ENCODE peak calls at places on chromosomes 6 and 20, in ten cellular contexts. V is GM12878; Y is Panc1; H is aorta; P is heart right ventricle; T is A673; R is small intestine; K is kidney; E is WERI-Rb-1; U is effector memory CD4-positive, alpha-beta T cell. I is an unnamed sample. For H3K9me3, the result is how much of the 10 kb centered on the place peaks cover.

GRCh38 chr20:13139459-13140150 is 81.5 kb upstream of the ISM1 start:
- DNase-seq in V (no peak), Y (no peak), H (no peak), P (no peak), T (peak), R (no peak), K (no peak), E (no peak), U (no peak), I (no peak)

GRCh38 chr20:31901615-31902014 is 31.2 kb downstream of the TTLL9 start:
- DNase-seq in V (no peak), Y (no peak), H (no peak), P (no peak), T (no peak), R (peak), K (no peak), E (no peak), U (no peak), I (no peak)

GRCh38 chr6:71403422-71404134 is 115.0 kb downstream of the OGFRL1 start:
- DNase-seq in V (no peak), Y (no peak), H (no peak), P (no peak), T (no peak), R (no peak), K (no peak), E (no peak), U (no peak), I (no peak)

GRCh38 chr6:2850480-2851150 is 9.0 kb upstream of the SERPINB1 start:
- DNase-seq in V (no peak), Y (no peak), H (no peak), P (no peak), T (peak), R (no peak), K (no peak), E (no peak), U (no peak), I (no peak)

GRCh38 chr20:19440660-19441527 is 228.5 kb downstream of the SLC24A3 start:
- DNase-seq in V (no peak), Y (no peak), H (no peak), P (no peak), T (no peak), R (peak), K (no peak), E (no peak), U (no peak), I (no peak)

GRCh38 chr6:14276066-14276465 is 158.5 kb downstream of the CD83 start:
- DNase-seq in V (no peak), Y (no peak), H (no peak), P (no peak), T (no peak), R (no peak), K (no peak), E (no peak), U (no peak), I (no peak)

GRCh38 chr20:31652917-31653385 is 15.2 kb downstream of the COX4I2 start:
- DNase-seq in V (no peak), Y (no peak), H (no peak), P (no peak), T (peak), R (no peak), K (no peak), E (no peak), U (no peak), I (peak)

GRCh38 chr6:45326698-45327417 is 1.3 kb upstream of the RUNX2 start:
- DNase-seq in V (no peak), Y (no peak), H (no peak), P (no peak), T (peak), R (no peak), K (no peak), E (no peak), U (no peak), I (no peak)

GRCh38 chr20:47484303-47484702 is 17.4 kb upstream of the NCOA3 start:
- DNase-seq in V (no peak), Y (no peak), H (no peak), P (no peak), T (no peak), R (no peak), K (no peak), E (no peak), U (no peak), I (no peak)

GRCh38 chr20:41133709-41134361 is 3.5 kb upstream of the PLCG1 start:
- DNase-seq in V (peak), Y (no peak), H (no peak), P (no peak), T (peak), R (no peak), K (no peak), E (no peak), U (peak), I (no peak)

GRCh38 chr6:27669278-27669797 is 196.4 kb upstream of the ZNF184 start:
- DNase-seq in V (no peak), Y (peak), H (no peak), P (no peak), T (peak), R (no peak), K (no peak), E (no peak), U (no peak), I (no peak)

GRCh38 chr6:43768983-43769525 is 957 bp upstream of the VEGFA start:
- DNase-seq in V (no peak), Y (no peak), H (peak), P (peak), T (no peak), R (no peak), K (peak), E (no peak), U (no peak), I (peak)

GRCh38 chr20:59291740-59292139 is 8.7 kb upstream of the EDN3 start:
- DNase-seq in V (no peak), Y (no peak), H (no peak), P (no peak), T (no peak), R (peak), K (no peak), E (no peak), U (no peak), I (no peak)

GRCh38 chr6:160992323-160993314 is 1.1 kb downstream of the MAP3K4 start:
- DNase-seq in V (no peak), Y (peak), H (no peak), P (peak), T (peak), R (peak), K (no peak), E (peak), U (peak), I (peak)

GRCh38 chr20:329851-330232 is 4.5 kb downstream of the SOX12 start:
- DNase-seq in V (no peak), Y (no peak), H (peak), P (no peak), T (no peak), R (no peak), K (no peak), E (peak), U (no peak), I (no peak)

GRCh38 chr6:128499079-128499705 is 21.2 kb downstream of the PTPRK start:
- DNase-seq in V (no peak), Y (no peak), H (no peak), P (no peak), T (no peak), R (peak), K (no peak), E (no peak), U (no peak), I (no peak)

GRCh38 chr6:118506071-118506638 is 41.9 kb upstream of the PLN start:
- DNase-seq in V (no peak), Y (no peak), H (no peak), P (no peak), T (no peak), R (no peak), K (no peak), E (no peak), U (no peak), I (no peak)

GRCh38 chr6:110538416-110539060 is 62.1 kb upstream of the SLC22A16 start:
- DNase-seq in V (no peak), Y (no peak), H (no peak), P (no peak), T (no peak), R (no peak), K (no peak), E (no peak), U (no peak), I (no peak)

GRCh38 chr6:146543940-146544661 is 468 bp downstream of the RAB32 start:
- DNase-seq in V (no peak), Y (no peak), H (peak), P (peak), T (no peak), R (peak), K (peak), E (no peak), U (no peak), I (peak)

GRCh38 chr20:13105864-13106457 is 97.2 kb downstream of the SPTLC3 start:
- DNase-seq in V (no peak), Y (no peak), H (no peak), P (no peak), T (peak), R (peak), K (no peak), E (no peak), U (no peak), I (no peak)

GRCh38 chr6:169937389-169938261 is 186.2 kb downstream of the ERMARD start:
- DNase-seq in V (no peak), Y (no peak), H (no peak), P (no peak), T (no peak), R (no peak), K (no peak), E (no peak), U (no peak), I (no peak)

GRCh38 chr6:9140861-9141534 is 705.7 kb upstream of the SLC35B3 start:
- DNase-seq in V (no peak), Y (peak), H (no peak), P (no peak), T (no peak), R (no peak), K (no peak), E (no peak), U (no peak), I (no peak)

GRCh38 chr6:34457392-34457746 is 8.5 kb upstream of the PACSIN1 start:
- DNase-seq in V (no peak), Y (no peak), H (no peak), P (no peak), T (no peak), R (no peak), K (no peak), E (no peak), U (no peak), I (no peak)

GRCh38 chr20:41174782-41175181 is 37.4 kb downstream of the PLCG1 start:
- DNase-seq in V (no peak), Y (no peak), H (peak), P (peak), T (no peak), R (no peak), K (no peak), E (peak), U (no peak), I (no peak)

GRCh38 chr6:4055420-4056041 is 23.4 kb downstream of the FAM217A start:
- DNase-seq in V (no peak), Y (peak), H (no peak), P (peak), T (peak), R (peak), K (no peak), E (peak), U (no peak), I (peak)

GRCh38 chr6:79441222-79441621 is 96.0 kb downstream of the LCA5 start:
- DNase-seq in V (no peak), Y (no peak), H (no peak), P (no peak), T (no peak), R (no peak), K (no peak), E (no peak), U (no peak), I (no peak)

GRCh38 chr6:37680668-37681067 is 17.0 kb downstream of the MDGA1 start:
- DNase-seq in V (no peak), Y (no peak), H (peak), P (no peak), T (peak), R (no peak), K (no peak), E (no peak), U (no peak), I (no peak)

GRCh38 chr6:157800420-157801237 is 22.4 kb upstream of the SNX9 start:
- DNase-seq in V (peak), Y (no peak), H (no peak), P (no peak), T (no peak), R (no peak), K (no peak), E (no peak), U (no peak), I (no peak)

GRCh38 chr6:76681781-76682180 is 609.3 kb upstream of the IMPG1 start:
- DNase-seq in V (no peak), Y (no peak), H (no peak), P (no peak), T (no peak), R (no peak), K (no peak), E (no peak), U (no peak), I (no peak)

DNA sequence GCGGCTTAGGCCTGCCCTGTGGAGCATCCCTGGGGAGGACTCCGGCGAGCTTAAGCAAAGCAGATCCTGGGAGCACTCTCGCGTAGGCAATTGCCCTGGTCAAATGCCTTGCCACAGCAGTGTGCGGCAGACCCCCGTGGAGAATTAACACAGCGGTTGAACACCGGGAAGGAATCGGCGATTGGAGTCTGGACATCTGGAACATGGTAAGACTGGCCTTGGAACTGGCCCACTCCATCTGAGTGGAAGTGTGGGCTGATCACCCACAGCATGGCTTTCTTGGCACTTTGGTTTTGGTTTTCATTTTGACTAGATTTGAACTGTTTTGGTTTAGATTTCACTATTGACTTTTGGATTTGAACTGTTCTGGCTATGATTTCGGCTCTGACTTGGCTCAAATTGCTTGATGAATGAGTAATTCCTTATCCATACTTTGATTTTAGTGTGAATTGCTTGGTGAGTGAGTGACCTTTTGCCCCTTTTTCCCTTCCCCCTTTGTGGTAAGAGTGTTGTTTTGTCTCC is 300.7 kb downstream of the RNGTT start:
- DNase-seq in V (peak), Y (no peak), H (no peak), P (no peak), T (no peak), R (no peak), K (no peak), E (no peak), U (no peak), I (no peak)
- H3K9me3 ChIP-seq in V (half or more), Y (under half), H (under half), P (half or more), T (under half), R (under half), K (under half), E (under half), U (under half), I (under half)

GRCh38 chr6:236519-236918 is 55.8 kb upstream of the DUSP22 start:
- DNase-seq in V (no peak), Y (no peak), H (no peak), P (no peak), T (no peak), R (no peak), K (no peak), E (no peak), U (no peak), I (no peak)
- H3K4me3 ChIP-seq in V (no peak), Y (no peak), H (no peak), P (peak), T (no peak), R (no peak), K (peak), E (no peak), U (peak), I (no peak)

GRCh38 chr6:134588267-134588666 is 270.4 kb upstream of the SGK1 start:
- DNase-seq in V (no peak), Y (no peak), H (no peak), P (no peak), T (no peak), R (no peak), K (no peak), E (no peak), U (no peak), I (no peak)

GRCh38 chr6:134593024-134593423 is 275.1 kb upstream of the SGK1 start:
- DNase-seq in V (no peak), Y (no peak), H (no peak), P (no peak), T (no peak), R (no peak), K (no peak), E (no peak), U (no peak), I (no peak)

GRCh38 chr6:134589512-134589911 is 271.6 kb upstream of the SGK1 start:
- DNase-seq in V (no peak), Y (peak), H (no peak), P (no peak), T (no peak), R (no peak), K (no peak), E (no peak), U (no peak), I (no peak)

GRCh38 chr6:134593442-134593841 is 275.5 kb upstream of the SGK1 start:
- DNase-seq in V (no peak), Y (no peak), H (no peak), P (no peak), T (no peak), R (no peak), K (no peak), E (no peak), U (no peak), I (no peak)

GRCh38 chr6:134590449-134590848 is 272.5 kb upstream of the SGK1 start:
- DNase-seq in V (no peak), Y (peak), H (no peak), P (no peak), T (no peak), R (no peak), K (no peak), E (no peak), U (no peak), I (no peak)
- H3K9me3 ChIP-seq in V (under half), Y (under half), H (under half), P (under half), T (under half), R (under half), K (under half), E (under half), U (under half), I (under half)

GRCh38 chr6:129793447-129793846 is 67.7 kb downstream of the TMEM244 start:
- DNase-seq in V (no peak), Y (no peak), H (no peak), P (no peak), T (no peak), R (no peak), K (no peak), E (no peak), U (no peak), I (no peak)
- H3K4me3 ChIP-seq in V (no peak), Y (no peak), H (no peak), P (no peak), T (no peak), R (no peak), K (no peak), E (no peak), U (no peak), I (no peak)